ENCODE peak calls at places on chromosomes 2 and 18, in eight cellular contexts. F is HCT116, L is PC-3, R is hepatocyte, S is OCI-LY7, T is GM23338, Z is MM.1S, Y is SK-N-SH. A is an unnamed sample. For H3K9me2, the result is how much of the 10 kb centered on the place peaks cover.

GRCh38 chr2:41781082-41781481 is 266.7 kb upstream of the PKDCC start:
- DNase-seq in F (no peak), Y (no peak), L (no peak), T (no peak), Z (no peak), S (no peak), R (no peak), A (no peak)

GRCh38 chr2:16933355-16933754 is 267.7 kb upstream of the CYRIA start:
- DNase-seq in F (no peak), L (no peak), T (no peak), Z (no peak), R (no peak), Y (peak), S (no peak), A (no peak)

GRCh38 chr2:85133751-85134254 is 611 bp downstream of the TCF7L1 start:
- DNase-seq in Z (no peak), Y (peak), S (no peak), R (peak), F (no peak), T (peak), L (peak), A (peak)

GRCh38 chr2:41933585-41934322 is 114.1 kb upstream of the PKDCC start:
- DNase-seq in T (no peak), R (peak), Y (no peak), Z (peak), S (no peak), F (no peak), L (peak), A (peak)

GRCh38 chr18:79503406-79503805 is 107.7 kb downstream of the NFATC1 start:
- DNase-seq in S (no peak), L (no peak), Z (no peak), R (no peak), Y (no peak), T (no peak), F (no peak), A (no peak)

GRCh38 chr2:69770193-69770702 is 28.3 kb downstream of the ANXA4 start:
- DNase-seq in Z (peak), R (peak), Y (no peak), T (no peak), L (peak), S (no peak), F (peak), A (peak)

GRCh38 chr2:105765415-105766299 is 20.9 kb downstream of the NCK2 start:
- DNase-seq in Z (no peak), S (no peak), L (no peak), Y (no peak), T (no peak), R (no peak), F (no peak), A (no peak)

GRCh38 chr2:238868067-238868524 is 20.2 kb downstream of the TWIST2 start:
- DNase-seq in T (no peak), F (no peak), Y (no peak), S (no peak), L (no peak), Z (no peak), R (no peak), A (no peak)

GRCh38 chr2:234703258-234703657 is 206.4 kb upstream of the ARL4C start:
- DNase-seq in T (no peak), Z (no peak), S (no peak), Y (no peak), L (no peak), R (no peak), F (no peak), A (no peak)

GRCh38 chr2:21317131-21317530 is 193.4 kb downstream of the TDRD15 start:
- DNase-seq in Z (peak), L (peak), T (peak), S (peak), F (peak), R (peak), Y (peak), A (peak)

GRCh38 chr2:44715671-44716077 is 225.8 kb upstream of the SIX3 start:
- DNase-seq in T (peak), L (peak), S (peak), F (peak), R (peak), Y (peak), Z (peak), A (peak)

GRCh38 chr2:198072655-198073054 is 268.3 kb downstream of the PLCL1 start:
- DNase-seq in S (no peak), Y (no peak), L (no peak), T (no peak), Z (no peak), F (no peak), R (no peak), A (no peak)

GRCh38 chr2:77977486-77978063 is 455.4 kb upstream of the LRRTM4 start:
- DNase-seq in R (peak), Z (peak), Y (no peak), F (no peak), S (no peak), T (peak), L (no peak), A (no peak)

GRCh38 chr2:62221141-62221540 is 25.2 kb downstream of the B3GNT2 start:
- DNase-seq in L (no peak), R (no peak), Z (no peak), F (no peak), Y (no peak), S (no peak), T (no peak), A (no peak)

GRCh38 chr2:38740851-38741541 is 10.2 kb downstream of the SRSF7 start:
- DNase-seq in T (peak), Y (peak), R (peak), L (peak), F (no peak), S (peak), Z (peak), A (no peak)

GRCh38 chr2:150075831-150076230 is 411.6 kb downstream of the RND3 start:
- DNase-seq in F (no peak), T (no peak), R (no peak), L (peak), Y (no peak), S (no peak), Z (no peak), A (no peak)

GRCh38 chr2:235649418-235649817 is 155.6 kb downstream of the AGAP1 start:
- DNase-seq in S (no peak), Z (no peak), Y (no peak), R (no peak), T (no peak), L (no peak), F (no peak), A (no peak)

GRCh38 chr2:238158807-238159539 is at the start of gene ERFE:
- DNase-seq in R (peak), T (peak), Y (peak), F (no peak), L (peak), S (peak), Z (peak), A (no peak)

GRCh38 chr2:128504242-128505149 is 185.8 kb upstream of the HS6ST1 start:
- DNase-seq in S (peak), L (no peak), Z (peak), F (no peak), T (no peak), R (no peak), Y (no peak), A (peak)

GRCh38 chr2:241913703-241914102 is 44.2 kb downstream of the RTP5 start:
- DNase-seq in R (no peak), S (no peak), T (no peak), Z (no peak), L (no peak), F (no peak), Y (no peak), A (no peak)

GRCh38 chr2:225995788-225996476 is 596.4 kb downstream of the NYAP2 start:
- DNase-seq in F (no peak), Y (no peak), T (no peak), L (no peak), S (no peak), R (no peak), Z (no peak), A (no peak)

GRCh38 chr2:124485659-124486058 is 460.6 kb downstream of the CNTNAP5 start:
- DNase-seq in Z (no peak), L (no peak), F (no peak), Y (no peak), R (no peak), S (no peak), T (peak), A (no peak)

GRCh38 chr18:64017870-64018269 is 48.0 kb downstream of the SERPINB8 start:
- DNase-seq in Z (peak), R (peak), L (peak), S (peak), F (peak), Y (no peak), T (peak), A (no peak)

GRCh38 chr2:50335852-50336251 is 696.1 kb downstream of the NRXN1 start:
- DNase-seq in L (no peak), R (no peak), Z (no peak), F (no peak), T (peak), S (no peak), Y (no peak), A (no peak)

GRCh38 chr2:105257981-105258380 is 16.4 kb downstream of the GPR45 start:
- DNase-seq in Z (no peak), S (no peak), F (no peak), T (no peak), Y (no peak), L (no peak), R (no peak), A (no peak)

GRCh38 chr2:239308696-239309397 is 92.0 kb downstream of the HDAC4 start:
- DNase-seq in Y (peak), T (no peak), S (no peak), R (peak), F (no peak), Z (no peak), L (no peak), A (no peak)

GRCh38 chr2:170817999-170818293 is 1.3 kb downstream of the GAD1 start:
- DNase-seq in Y (peak), R (no peak), F (no peak), S (no peak), L (no peak), T (peak), Z (no peak), A (no peak)

GRCh38 chr2:45780541-45781463 is 129.3 kb downstream of the PRKCE start:
- DNase-seq in R (no peak), Y (no peak), L (no peak), F (no peak), T (no peak), Z (no peak), S (no peak), A (no peak)

GRCh38 chr2:61210332-61210981 is 48.5 kb downstream of the C2orf74 start:
- DNase-seq in F (no peak), R (peak), Z (no peak), S (no peak), Y (no peak), T (no peak), L (peak), A (peak)

GRCh38 chr18:74518456-74519315 is 15.6 kb upstream of the CNDP1 start:
- DNase-seq in Z (no peak), R (no peak), S (no peak), L (no peak), Y (no peak), F (no peak), T (no peak), A (no peak)

GRCh38 chr18:12883003-12883683 is 894 bp downstream of the PTPN2 start:
- DNase-seq in Y (peak), L (no peak), R (peak), Z (peak), F (no peak), T (peak), S (no peak), A (no peak)

GRCh38 chr18:12885500-12885899 is 1.5 kb upstream of the PTPN2 start:
- DNase-seq in F (no peak), L (no peak), Y (no peak), T (peak), S (no peak), R (no peak), Z (no peak), A (no peak)

GRCh38 chr18:12883684-12884520 is at the start of gene PTPN2:
- DNase-seq in F (peak), S (peak), Z (peak), R (peak), Y (peak), T (peak), L (peak), A (peak)

GRCh38 chr18:12886498-12887126 is 2.6 kb upstream of the PTPN2 start:
- DNase-seq in S (peak), T (peak), Z (peak), F (no peak), R (no peak), Y (peak), L (peak), A (no peak)

DNA sequence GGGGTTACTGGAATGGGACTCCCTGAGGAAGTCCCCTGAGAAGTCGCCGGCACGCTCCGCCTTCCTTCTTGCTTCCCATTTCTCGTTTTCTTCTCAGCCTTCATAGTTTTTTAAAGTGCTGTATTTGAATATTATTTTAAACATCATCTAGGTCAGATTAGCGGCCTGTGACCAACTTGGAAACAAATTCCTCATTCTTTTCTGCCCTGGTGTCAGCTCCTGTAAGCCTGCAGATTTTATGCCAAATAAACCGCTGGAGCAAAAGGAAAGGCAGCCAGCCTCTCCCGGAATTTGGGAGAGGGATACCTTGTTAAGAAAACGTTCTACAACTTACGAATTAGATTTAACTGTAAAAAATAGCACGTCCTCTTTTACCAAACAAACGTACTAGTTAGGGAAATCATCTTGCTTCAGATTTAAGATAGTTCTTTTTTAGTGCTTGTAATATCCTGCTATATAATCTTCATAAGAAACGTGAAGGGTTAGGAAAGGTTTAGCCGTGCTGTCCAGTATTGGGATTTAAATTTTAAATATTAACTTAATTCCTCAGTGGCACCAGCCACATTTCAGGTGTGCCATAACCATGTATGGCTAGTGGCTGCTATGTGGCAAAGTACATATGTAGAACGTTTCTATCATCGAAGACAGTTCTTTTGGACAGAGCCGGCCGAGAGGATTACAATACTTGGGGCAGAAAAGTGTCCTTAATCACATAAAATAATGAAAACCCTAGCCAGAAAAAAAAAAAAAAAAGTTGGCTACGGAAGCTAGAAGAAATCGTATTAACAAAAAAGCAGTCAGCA is 685 bp upstream of the PTPN2 start:
- DNase-seq in Y (no peak), T (peak), R (no peak), F (no peak), L (no peak), S (no peak), Z (no peak), A (no peak)
- H2AFZ ChIP-seq in Y (peak), T (no peak), R (peak), F (no peak), L (peak), S (peak), Z (peak), A (peak)

GRCh38 chr2:152420923-152421322 is 85.9 kb downstream of the FMNL2 start:
- DNase-seq in S (no peak), R (no peak), L (no peak), Z (no peak), Y (no peak), F (no peak), T (no peak), A (no peak)
- H3K9me2 ChIP-seq in S (under half), R (under half), L (under half), Z (under half), Y (under half), F (under half), T (under half), A (under half)

GRCh38 chr2:187842315-187842714 is 288.1 kb upstream of the TFPI start:
- DNase-seq in R (no peak), F (no peak), Y (no peak), L (no peak), Z (no peak), T (no peak), S (no peak), A (no peak)

GRCh38 chr2:187847245-187848208 is 293.3 kb upstream of the TFPI start:
- DNase-seq in L (no peak), F (no peak), Y (no peak), S (no peak), R (no peak), T (no peak), Z (no peak), A (no peak)

GRCh38 chr2:187842978-187843847 is 289.0 kb upstream of the TFPI start:
- DNase-seq in Y (peak), S (peak), R (peak), T (peak), Z (peak), L (peak), F (peak), A (no peak)
- TF ChIP-seq CTCF in Y (peak), S (peak), R (peak), T (peak), Z (peak), L (peak), F (peak), A (peak)

GRCh38 chr2:55418072-55418471 is 1.6 kb downstream of the CCDC88A start:
- DNase-seq in Y (no peak), Z (no peak), L (no peak), F (no peak), T (no peak), S (no peak), R (no peak), A (no peak)
- H2AFZ ChIP-seq in Y (peak), Z (no peak), L (peak), F (no peak), T (no peak), S (no peak), R (no peak), A (peak)

GRCh38 chr18:62396381-62396780 is 71.3 kb downstream of the TNFRSF11A start:
- DNase-seq in Y (no peak), T (no peak), Z (no peak), R (no peak), L (peak), F (no peak), S (no peak), A (no peak)
- H3K9me2 ChIP-seq in Y (under half), T (under half), Z (under half), R (under half), L (under half), F (under half), S (under half), A (under half)

DNA sequence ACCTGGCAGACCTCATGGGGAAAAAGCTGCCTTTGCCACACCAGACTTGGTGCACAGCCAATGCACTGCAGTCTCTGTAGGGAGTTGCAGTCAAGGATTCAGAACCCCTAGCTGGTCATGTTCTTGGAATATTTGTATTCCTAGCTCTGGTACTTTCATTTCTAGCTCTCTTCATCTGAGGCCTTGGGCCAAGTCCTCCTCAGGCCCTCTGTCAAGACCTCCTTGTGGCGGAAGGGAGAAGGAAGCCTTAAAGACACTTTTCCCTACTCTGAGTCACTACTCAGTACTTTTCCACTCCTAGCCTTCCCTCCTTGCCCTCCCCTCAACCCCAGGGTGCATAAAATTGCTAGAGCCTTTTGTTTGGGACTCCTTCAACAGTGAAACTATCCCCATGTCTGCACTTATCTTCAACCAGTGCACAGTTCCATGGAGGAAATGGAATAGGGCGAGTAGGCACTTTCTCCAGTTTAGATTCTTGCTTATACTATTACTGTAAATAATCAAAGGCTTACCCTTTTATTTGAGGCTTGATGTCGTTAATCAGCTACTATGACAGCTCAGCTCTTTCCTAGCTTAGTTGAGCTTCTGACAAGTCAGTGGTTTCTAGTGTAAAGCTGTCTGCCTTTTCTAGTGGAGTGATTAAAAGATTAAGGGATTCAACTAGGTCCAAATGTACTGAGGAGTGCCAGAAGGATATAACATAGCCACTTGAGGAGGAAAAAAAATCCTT is 15.8 kb downstream of the M1AP start:
- DNase-seq in T (peak), Y (no peak), L (peak), F (peak), Z (no peak), R (peak), S (no peak), A (no peak)
- TF ChIP-seq CTCF in T (no peak), Y (peak), L (peak), F (no peak), Z (no peak), R (no peak), S (no peak), A (no peak)

DNA sequence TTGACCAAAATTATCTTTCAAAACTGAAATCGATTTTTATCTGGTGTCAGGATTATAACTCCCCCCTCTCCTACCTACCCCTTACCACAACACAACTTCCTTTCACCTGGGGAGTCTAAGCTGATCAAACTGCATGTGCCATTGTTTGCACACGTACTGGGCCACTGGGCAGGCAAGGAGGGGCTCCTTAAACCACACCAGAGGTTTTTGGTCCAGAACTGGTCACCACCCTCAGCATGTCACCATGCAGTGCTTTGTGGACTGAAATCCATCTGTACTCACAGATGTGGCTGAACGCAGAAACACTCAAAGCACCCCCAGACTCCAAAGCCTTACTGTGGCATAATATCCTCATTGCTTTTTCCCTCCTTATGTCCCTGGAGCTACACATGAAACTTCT is 13.9 kb upstream of the ARHGAP25 start:
- DNase-seq in L (no peak), Y (no peak), F (no peak), S (no peak), T (no peak), Z (no peak), R (no peak), A (no peak)
- H2AFZ ChIP-seq in L (no peak), Y (no peak), F (no peak), S (peak), T (no peak), Z (no peak), R (no peak), A (no peak)

DNA sequence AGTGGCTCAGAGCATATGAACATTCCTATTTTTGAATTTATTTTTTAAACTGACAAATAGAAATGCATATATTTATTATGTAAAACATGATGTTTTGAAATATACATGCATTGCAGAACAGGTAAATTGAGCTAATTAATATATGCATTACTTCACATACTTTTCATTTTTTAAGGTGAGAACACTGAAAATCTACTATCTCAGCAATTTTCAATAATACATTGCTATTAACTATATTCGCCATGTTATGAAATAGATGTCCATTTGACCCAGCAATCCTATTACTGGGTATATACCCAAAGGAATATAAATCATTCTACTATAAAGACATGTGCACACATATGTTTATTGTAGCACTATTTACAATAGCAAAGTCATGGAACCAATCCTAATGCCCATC is 717.7 kb upstream of the PIK3C3 start:
- DNase-seq in R (no peak), Z (no peak), L (no peak), F (no peak), S (no peak), Y (no peak), T (no peak), A (no peak)
- H3K9me2 ChIP-seq in R (under half), Z (under half), L (under half), F (under half), S (under half), Y (under half), T (under half), A (under half)

GRCh38 chr2:120904379-120904778 is 168.7 kb downstream of the GLI2 start:
- DNase-seq in L (no peak), Z (no peak), T (peak), R (no peak), F (no peak), S (no peak), Y (peak), A (no peak)
- TF ChIP-seq CTCF in L (no peak), Z (no peak), T (peak), R (no peak), F (no peak), S (no peak), Y (no peak), A (no peak)

A was measured in PC-9.